ENCODE peak calls at places on chromosomes 16 and 17, in ten cellular contexts. V, F, R, E, I, X, T, G, N and S are unnamed samples. For H3K36me3, the result is how much of the 10 kb centered on the place peaks cover.

GRCh38 chr17:50763716-50764450 is 3.4 kb downstream of the ANKRD40CL start:
- DNase-seq in T (peak), G (no peak), E (no peak), I (no peak), R (peak), X (no peak), F (no peak), N (no peak), V (no peak), S (no peak)

GRCh38 chr16:2770781-2771111 is 6.3 kb downstream of the ELOB start:
- DNase-seq in E (no peak), G (no peak), T (no peak), F (no peak), I (no peak), X (no peak), N (no peak), V (no peak), R (no peak), S (no peak)

GRCh38 chr16:82470506-82471196 is 156.1 kb upstream of the CDH13 start:
- DNase-seq in F (no peak), N (no peak), T (no peak), V (no peak), R (peak), I (no peak), E (no peak), X (no peak), G (no peak), S (no peak)

GRCh38 chr17:76953926-76954325 is 85.7 kb downstream of the MGAT5B start:
- DNase-seq in R (no peak), T (no peak), I (no peak), V (no peak), N (no peak), X (no peak), E (no peak), G (no peak), F (no peak), S (no peak)

GRCh38 chr17:72100445-72100844 is 20.4 kb upstream of the SOX9 start:
- DNase-seq in F (no peak), V (no peak), N (no peak), R (no peak), G (no peak), X (no peak), I (no peak), E (no peak), T (no peak), S (no peak)

GRCh38 chr16:20610192-20610891 is 34.2 kb upstream of the ACSM2B start:
- DNase-seq in X (no peak), V (no peak), T (peak), I (no peak), R (no peak), F (no peak), N (no peak), G (no peak), E (no peak), S (no peak)

GRCh38 chr16:4517812-4518211 is 20.8 kb downstream of the CDIP1 start:
- DNase-seq in V (no peak), T (peak), G (peak), F (peak), X (no peak), E (no peak), R (no peak), I (no peak), N (no peak), S (no peak)

GRCh38 chr17:66944365-66945203 is 19.9 kb upstream of the CACNG4 start:
- DNase-seq in V (no peak), E (no peak), I (no peak), G (peak), X (no peak), R (no peak), F (no peak), T (peak), N (no peak), S (no peak)

GRCh38 chr17:59311051-59311468 is 20.4 kb upstream of the YPEL2 start:
- DNase-seq in V (peak), R (peak), T (peak), G (peak), E (peak), F (peak), X (no peak), N (no peak), I (no peak), S (peak)

GRCh38 chr16:17177968-17178880 is 292.5 kb downstream of the XYLT1 start:
- DNase-seq in R (no peak), V (no peak), G (peak), T (no peak), F (no peak), X (no peak), I (no peak), E (no peak), N (no peak), S (no peak)

GRCh38 chr16:11045441-11045840 is 101.1 kb downstream of the CLEC16A start:
- DNase-seq in I (no peak), N (no peak), R (no peak), E (no peak), X (no peak), T (no peak), F (no peak), G (no peak), V (no peak), S (no peak)

GRCh38 chr17:17041018-17041521 is 1.2 kb upstream of the MPRIP start:
- DNase-seq in R (no peak), N (peak), V (peak), I (no peak), E (no peak), T (peak), X (no peak), G (no peak), F (peak), S (no peak)

GRCh38 chr16:54444851-54445523 is 158.4 kb upstream of the IRX3 start:
- DNase-seq in N (no peak), G (no peak), E (no peak), V (no peak), F (peak), T (no peak), X (no peak), R (no peak), I (no peak), S (no peak)

GRCh38 chr16:35141303-35141702 is 1681.9 kb downstream of the TP53TG3F start:
- DNase-seq in I (no peak), G (no peak), T (no peak), F (no peak), X (no peak), E (no peak), V (no peak), N (no peak), R (no peak), S (no peak)

GRCh38 chr16:4365014-4365406 is 6.6 kb upstream of the VASN start:
- DNase-seq in G (no peak), E (no peak), T (no peak), F (no peak), N (no peak), X (no peak), I (no peak), V (no peak), R (no peak), S (peak)

GRCh38 chr17:67008101-67008500 is 36.3 kb upstream of the CACNG1 start:
- DNase-seq in R (no peak), N (no peak), X (no peak), I (no peak), T (no peak), E (no peak), V (no peak), F (no peak), G (no peak), S (no peak)

GRCh38 chr16:880471-881171 is 80.1 kb upstream of the GNG13 start:
- DNase-seq in I (no peak), V (no peak), E (no peak), X (no peak), N (no peak), T (no peak), F (no peak), R (no peak), G (no peak), S (no peak)

GRCh38 chr17:31051517-31051916 is 43.3 kb upstream of the NF1 start:
- DNase-seq in X (no peak), I (no peak), F (no peak), R (no peak), N (no peak), V (no peak), T (no peak), G (no peak), E (no peak), S (no peak)

GRCh38 chr17:50783193-50783660 is 15.9 kb upstream of the ANKRD40CL start:
- DNase-seq in I (peak), N (peak), T (peak), R (peak), F (peak), X (peak), V (peak), E (peak), G (peak), S (peak)

GRCh38 chr17:75142236-75142971 is 10.9 kb upstream of the NT5C start:
- DNase-seq in T (no peak), G (peak), E (no peak), I (no peak), X (no peak), R (no peak), N (no peak), V (no peak), F (no peak), S (no peak)

GRCh38 chr17:36525888-36526287 is 8.8 kb downstream of the MYO19 start:
- DNase-seq in F (no peak), T (no peak), N (no peak), E (no peak), V (no peak), X (no peak), G (no peak), R (no peak), I (no peak), S (no peak)

GRCh38 chr16:75236736-75237397 is 14.6 kb downstream of the BCAR1 start:
- DNase-seq in G (no peak), R (no peak), T (no peak), N (peak), E (no peak), X (no peak), I (no peak), V (no peak), F (no peak), S (no peak)

GRCh38 chr16:49483251-49483650 is 109.6 kb downstream of the C16orf78 start:
- DNase-seq in E (no peak), R (no peak), G (no peak), X (no peak), I (no peak), F (no peak), T (no peak), V (no peak), N (no peak), S (no peak)

GRCh38 chr16:51880776-51881175 is 666.2 kb downstream of the TOX3 start:
- DNase-seq in N (no peak), E (no peak), X (peak), I (no peak), G (no peak), T (no peak), F (peak), R (no peak), V (no peak), S (no peak)

GRCh38 chr16:86946396-86946795 is 368.0 kb downstream of the FOXL1 start:
- DNase-seq in I (peak), V (no peak), E (no peak), R (no peak), T (no peak), N (no peak), X (no peak), F (peak), G (peak), S (no peak)

GRCh38 chr17:78343433-78344201 is 16.3 kb downstream of the SOCS3 start:
- DNase-seq in V (no peak), N (no peak), I (no peak), R (peak), G (peak), F (no peak), E (peak), T (no peak), X (no peak), S (peak)

GRCh38 chr16:88478115-88478514 is 25.0 kb downstream of the ZFPM1 start:
- DNase-seq in E (no peak), N (no peak), F (no peak), T (no peak), V (no peak), G (no peak), X (no peak), I (no peak), R (no peak), S (no peak)

GRCh38 chr17:48546187-48546923 is 1.4 kb upstream of the HOXB2 start:
- DNase-seq in V (no peak), X (no peak), N (no peak), E (no peak), F (no peak), R (no peak), T (no peak), G (peak), I (no peak), S (no peak)

GRCh38 chr16:7303014-7303676 is 29.5 kb upstream of the RBFOX1 start:
- DNase-seq in V (no peak), I (no peak), G (peak), X (no peak), F (no peak), T (peak), N (peak), R (no peak), E (no peak), S (no peak)

GRCh38 chr16:17080105-17080504 is 390.7 kb downstream of the XYLT1 start:
- DNase-seq in E (no peak), F (no peak), V (no peak), R (no peak), I (no peak), X (no peak), T (no peak), G (no peak), N (no peak), S (no peak)

GRCh38 chr17:52159159-52159809 is 770 bp upstream of the CA10 start:
- DNase-seq in N (no peak), I (no peak), T (no peak), E (no peak), F (no peak), G (peak), X (no peak), V (no peak), R (no peak), S (no peak)

GRCh38 chr16:27256861-27257260 is 11.7 kb downstream of the NSMCE1 start:
- DNase-seq in F (no peak), I (no peak), E (no peak), G (no peak), X (no peak), N (no peak), V (no peak), R (no peak), T (no peak), S (no peak)

DNA sequence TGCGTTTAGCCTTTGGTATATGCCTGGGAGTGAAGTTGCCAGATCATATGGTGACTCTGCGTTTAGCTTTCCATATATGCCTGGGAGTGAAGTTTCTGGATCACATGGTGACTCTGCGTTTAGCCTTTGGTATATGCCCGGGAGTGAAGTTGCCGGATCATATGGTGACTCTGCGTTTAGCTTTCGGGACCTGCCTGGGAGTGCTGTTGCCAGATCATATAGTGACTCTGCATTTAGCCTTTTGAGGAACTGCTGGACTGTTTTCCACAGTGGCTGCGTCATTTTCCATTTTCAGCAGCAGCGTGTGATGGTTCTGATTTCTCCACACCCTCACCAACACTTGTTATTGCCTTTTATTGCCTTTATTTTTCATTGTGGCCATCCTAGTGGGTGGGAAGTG is 73.0 kb downstream of the OR1D5 start:
- DNase-seq in N (no peak), E (no peak), T (no peak), V (no peak), I (no peak), R (no peak), G (no peak), X (no peak), F (no peak), S (no peak)
- H3K36me3 ChIP-seq in N (under half), E (under half), T (under half), V (under half), I (under half), R (under half), G (under half), X (under half), F (under half), S (under half)

GRCh38 chr16:56822966-56823739 is 41.9 kb upstream of the SLC12A3 start:
- DNase-seq in V (no peak), X (no peak), N (no peak), E (no peak), F (no peak), R (no peak), G (peak), T (no peak), I (no peak), S (no peak)

GRCh38 chr16:56824804-56825203 is 40.2 kb upstream of the SLC12A3 start:
- DNase-seq in V (no peak), E (no peak), I (no peak), F (no peak), T (no peak), N (no peak), X (no peak), G (no peak), R (no peak), S (no peak)

GRCh38 chr16:56828641-56829040 is 36.4 kb upstream of the SLC12A3 start:
- DNase-seq in V (no peak), I (no peak), T (no peak), N (no peak), G (no peak), E (no peak), F (no peak), R (no peak), X (no peak), S (no peak)

GRCh38 chr16:56824335-56824734 is 40.7 kb upstream of the SLC12A3 start:
- DNase-seq in X (no peak), F (no peak), N (no peak), G (peak), E (no peak), V (peak), T (peak), I (no peak), R (peak), S (no peak)

DNA sequence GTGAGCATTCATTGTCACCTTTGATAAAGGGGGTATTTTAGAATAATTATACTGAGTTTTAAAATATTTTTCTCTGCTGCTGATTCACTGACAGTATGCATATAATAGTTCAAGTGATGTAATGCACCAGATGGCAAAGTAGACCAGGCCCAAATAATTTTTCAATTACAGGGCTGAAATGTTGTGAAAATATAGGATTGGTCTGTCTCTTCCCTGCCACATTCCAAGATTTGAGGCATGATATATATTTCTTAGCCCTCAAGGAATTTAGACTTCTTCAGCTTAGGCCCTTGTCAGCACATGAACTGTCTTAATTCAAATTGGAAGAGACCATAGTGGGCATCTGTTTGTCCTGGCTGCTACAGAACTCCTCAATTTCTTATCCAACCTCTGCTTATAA is 39.2 kb upstream of the SLC12A3 start:
- DNase-seq in I (no peak), G (no peak), T (no peak), V (no peak), R (no peak), E (no peak), X (no peak), N (no peak), F (no peak), S (no peak)
- H3K36me3 ChIP-seq in I (under half), G (under half), T (under half), V (half or more), R (under half), E (under half), X (under half), N (under half), F (under half), S (under half)

DNA sequence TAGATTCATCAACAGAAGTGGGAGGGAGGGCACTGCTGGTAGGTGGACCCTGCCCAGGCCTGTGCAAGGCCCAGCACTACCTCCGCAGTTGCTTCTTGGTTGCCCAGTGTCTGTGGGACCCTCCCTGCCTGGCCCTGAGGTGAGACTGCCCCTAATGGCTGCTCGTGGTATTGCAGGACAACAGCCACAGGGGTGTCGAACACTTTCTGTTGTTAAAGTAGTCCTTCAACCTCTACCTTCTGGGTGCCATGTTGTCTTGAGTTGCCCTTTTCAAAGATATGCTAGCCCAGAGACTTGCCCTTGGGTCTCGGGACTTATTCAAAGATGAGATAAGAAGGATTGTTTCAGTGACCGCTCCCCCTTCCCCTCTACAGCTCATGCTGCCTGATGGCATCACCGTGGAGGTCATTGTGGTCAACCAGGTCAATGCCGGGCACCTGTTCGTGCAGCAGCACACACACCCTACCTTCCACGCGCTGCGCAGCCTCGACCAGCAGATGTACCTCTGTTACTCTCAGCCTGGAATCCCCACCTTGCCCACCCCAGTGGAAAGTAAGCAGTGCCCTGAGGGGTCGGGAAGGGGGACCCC is 29.1 kb downstream of the AKAP1 start:
- DNase-seq in N (peak), E (peak), R (peak), G (peak), I (peak), F (no peak), V (peak), T (peak), X (no peak), S (no peak)
- H3K36me3 ChIP-seq in N (under half), E (under half), R (under half), G (under half), I (half or more), F (under half), V (half or more), T (under half), X (under half), S (under half)

GRCh38 chr17:82633343-82633742 is 14.9 kb downstream of the WDR45B start:
- DNase-seq in I (no peak), T (no peak), F (no peak), X (no peak), V (no peak), E (no peak), N (no peak), G (no peak), R (no peak), S (no peak)
- H3K36me3 ChIP-seq in I (under half), T (under half), F (under half), X (under half), V (half or more), E (under half), N (under half), G (under half), R (under half), S (under half)

DNA sequence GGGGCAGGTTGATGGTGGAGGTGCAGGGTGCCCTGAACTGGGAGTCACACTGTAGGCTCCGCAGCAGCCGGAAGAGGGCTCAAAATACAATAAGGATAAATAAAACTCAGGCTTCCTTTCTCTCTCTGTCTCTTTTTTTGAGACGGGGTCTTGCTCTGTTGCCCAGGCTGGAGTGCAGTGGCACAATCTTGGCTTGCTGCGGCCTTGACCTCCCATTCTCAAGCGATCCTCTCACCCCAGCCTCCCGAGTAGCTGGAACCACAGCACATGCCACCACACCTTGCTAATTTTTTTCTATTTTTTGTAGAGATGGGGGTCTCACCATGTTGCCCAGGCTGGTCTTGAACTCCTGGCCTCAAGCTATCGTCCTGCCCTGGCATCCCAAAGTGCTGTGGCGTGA is 32.9 kb upstream of the NPTX1 start:
- DNase-seq in X (no peak), I (no peak), V (no peak), G (no peak), N (no peak), R (no peak), T (no peak), E (no peak), F (no peak), S (no peak)
- H3K36me3 ChIP-seq in X (under half), I (under half), V (under half), G (under half), N (under half), R (under half), T (under half), E (under half), F (under half), S (under half)